ENCODE peak calls at places on chromosome 1, in ten cellular contexts. One of them, this sample, is unnamed.

GRCh38 chr1:4653796-4654715 is at the start of gene AJAP1:
- DNase-seq in left ventricle myocardium inferior: no peak
- DNase-seq in heart right ventricle: no peak
- DNase-seq in adrenal gland: no peak
- DNase-seq in K562: no peak
- DNase-seq in uterus: no peak
- DNase-seq in PC-3: no peak
- DNase-seq in A673: no peak
- DNase-seq in ascending aorta: no peak
- DNase-seq in kidney epithelial cell: no peak
- DNase-seq in this sample: no peak

GRCh38 chr1:221394011-221394544 is 347.8 kb downstream of the DUSP10 start:
- DNase-seq in left ventricle myocardium inferior: no peak
- DNase-seq in heart right ventricle: no peak
- DNase-seq in adrenal gland: peak; percentile 17
- DNase-seq in K562: no peak
- DNase-seq in uterus: no peak
- DNase-seq in PC-3: peak; percentile 86
- DNase-seq in A673: no peak
- DNase-seq in ascending aorta: no peak
- DNase-seq in kidney epithelial cell: peak; percentile 60
- DNase-seq in this sample: peak; percentile 85

GRCh38 chr1:175637917-175638316 is 105.5 kb downstream of the TNR start:
- DNase-seq in left ventricle myocardium inferior: no peak
- DNase-seq in heart right ventricle: no peak
- DNase-seq in adrenal gland: no peak
- DNase-seq in K562: no peak
- DNase-seq in uterus: no peak
- DNase-seq in PC-3: no peak
- DNase-seq in A673: no peak
- DNase-seq in ascending aorta: no peak
- DNase-seq in kidney epithelial cell: no peak
- DNase-seq in this sample: peak; percentile 1

GRCh38 chr1:89912073-89912472 is 82.8 kb upstream of the ZNF326 start:
- DNase-seq in left ventricle myocardium inferior: no peak
- DNase-seq in heart right ventricle: no peak
- DNase-seq in adrenal gland: no peak
- DNase-seq in K562: no peak
- DNase-seq in uterus: no peak
- DNase-seq in PC-3: no peak
- DNase-seq in A673: no peak
- DNase-seq in ascending aorta: no peak
- DNase-seq in kidney epithelial cell: no peak
- DNase-seq in this sample: no peak

GRCh38 chr1:15243275-15244043 is 3.6 kb upstream of the FHAD1 start:
- DNase-seq in left ventricle myocardium inferior: no peak
- DNase-seq in heart right ventricle: no peak
- DNase-seq in adrenal gland: no peak
- DNase-seq in K562: no peak
- DNase-seq in uterus: no peak
- DNase-seq in PC-3: no peak
- DNase-seq in A673: no peak
- DNase-seq in ascending aorta: no peak
- DNase-seq in kidney epithelial cell: no peak
- DNase-seq in this sample: no peak

GRCh38 chr1:227901906-227902640 is 45.7 kb downstream of the WNT9A start:
- DNase-seq in left ventricle myocardium inferior: peak; percentile 4
- DNase-seq in heart right ventricle: peak; percentile 5
- DNase-seq in adrenal gland: no peak
- DNase-seq in K562: peak; percentile 66
- DNase-seq in uterus: no peak
- DNase-seq in PC-3: peak; percentile 55
- DNase-seq in A673: no peak
- DNase-seq in ascending aorta: no peak
- DNase-seq in kidney epithelial cell: no peak
- DNase-seq in this sample: peak; percentile 16

GRCh38 chr1:171219751-171220385 is 28.4 kb upstream of the FMO1 start:
- DNase-seq in left ventricle myocardium inferior: no peak
- DNase-seq in heart right ventricle: no peak
- DNase-seq in adrenal gland: no peak
- DNase-seq in K562: no peak
- DNase-seq in uterus: no peak
- DNase-seq in PC-3: peak; percentile 34
- DNase-seq in A673: peak; percentile 68
- DNase-seq in ascending aorta: no peak
- DNase-seq in kidney epithelial cell: peak; percentile 79
- DNase-seq in this sample: peak; percentile 81

GRCh38 chr1:20640183-20640597 is 6.9 kb downstream of the PINK1 start:
- DNase-seq in left ventricle myocardium inferior: no peak
- DNase-seq in heart right ventricle: no peak
- DNase-seq in adrenal gland: no peak
- DNase-seq in K562: peak; percentile 71
- DNase-seq in uterus: peak; percentile 31
- DNase-seq in PC-3: peak; percentile 74
- DNase-seq in A673: peak; percentile 65
- DNase-seq in ascending aorta: no peak
- DNase-seq in kidney epithelial cell: no peak
- DNase-seq in this sample: peak; percentile 69

GRCh38 chr1:8418301-8418700 is 100.4 kb downstream of the SLC45A1 start:
- DNase-seq in left ventricle myocardium inferior: no peak
- DNase-seq in heart right ventricle: no peak
- DNase-seq in adrenal gland: no peak
- DNase-seq in K562: no peak
- DNase-seq in uterus: no peak
- DNase-seq in PC-3: no peak
- DNase-seq in A673: no peak
- DNase-seq in ascending aorta: no peak
- DNase-seq in kidney epithelial cell: no peak
- DNase-seq in this sample: no peak

DNA sequence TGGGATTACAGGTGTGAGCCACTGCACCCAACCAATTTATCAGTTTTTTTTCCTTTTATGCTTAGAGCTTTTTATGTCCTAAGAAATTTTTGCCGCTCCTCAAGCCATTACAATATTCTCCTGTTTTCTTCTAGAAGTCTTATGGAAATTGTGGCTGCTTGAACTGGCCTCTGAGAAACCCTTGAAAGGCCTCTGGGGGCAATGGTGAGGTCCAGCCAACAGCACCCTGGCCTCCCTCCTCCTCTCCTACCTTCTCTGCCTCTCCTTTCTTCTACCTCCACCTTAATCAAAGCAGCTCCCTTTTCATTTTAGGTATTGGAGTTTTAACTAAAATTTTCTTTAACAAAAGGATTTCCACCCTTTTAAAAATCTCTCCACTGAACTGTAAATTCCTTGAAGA is 24.5 kb upstream of the RGS16 start:
- DNase-seq in left ventricle myocardium inferior: no peak
- DNase-seq in heart right ventricle: no peak
- DNase-seq in adrenal gland: no peak
- DNase-seq in K562: no peak
- DNase-seq in uterus: no peak
- DNase-seq in PC-3: no peak
- DNase-seq in A673: no peak
- DNase-seq in ascending aorta: no peak
- DNase-seq in kidney epithelial cell: no peak
- DNase-seq in this sample: no peak
- TF ChIP-seq CTCF in left ventricle myocardium inferior: no peak
- TF ChIP-seq CTCF in heart right ventricle: no peak
- TF ChIP-seq CTCF in adrenal gland: no peak
- TF ChIP-seq CTCF in K562: no peak
- TF ChIP-seq CTCF in uterus: no peak
- TF ChIP-seq CTCF in PC-3: no peak
- TF ChIP-seq CTCF in A673: no peak
- TF ChIP-seq CTCF in ascending aorta: no peak
- TF ChIP-seq CTCF in kidney epithelial cell: no peak
- TF ChIP-seq CTCF in this sample: no peak

GRCh38 chr1:161367684-161368398 is at the start of gene CFAP126:
- DNase-seq in left ventricle myocardium inferior: peak; percentile 44
- DNase-seq in heart right ventricle: peak; percentile 35
- DNase-seq in adrenal gland: peak; percentile 72
- DNase-seq in K562: peak; percentile 73
- DNase-seq in uterus: no peak
- DNase-seq in PC-3: peak; percentile 73
- DNase-seq in A673: peak; percentile 77
- DNase-seq in ascending aorta: peak; percentile 64
- DNase-seq in kidney epithelial cell: peak; percentile 57
- DNase-seq in this sample: peak; percentile 87
- TF ChIP-seq CTCF in left ventricle myocardium inferior: peak; percentile 35
- TF ChIP-seq CTCF in heart right ventricle: peak; percentile 43
- TF ChIP-seq CTCF in adrenal gland: peak; percentile 66
- TF ChIP-seq CTCF in K562: no peak
- TF ChIP-seq CTCF in uterus: no peak
- TF ChIP-seq CTCF in PC-3: peak; percentile 56
- TF ChIP-seq CTCF in A673: peak; percentile 43
- TF ChIP-seq CTCF in ascending aorta: no peak
- TF ChIP-seq CTCF in kidney epithelial cell: no peak
- TF ChIP-seq CTCF in this sample: peak; percentile 21

DNA sequence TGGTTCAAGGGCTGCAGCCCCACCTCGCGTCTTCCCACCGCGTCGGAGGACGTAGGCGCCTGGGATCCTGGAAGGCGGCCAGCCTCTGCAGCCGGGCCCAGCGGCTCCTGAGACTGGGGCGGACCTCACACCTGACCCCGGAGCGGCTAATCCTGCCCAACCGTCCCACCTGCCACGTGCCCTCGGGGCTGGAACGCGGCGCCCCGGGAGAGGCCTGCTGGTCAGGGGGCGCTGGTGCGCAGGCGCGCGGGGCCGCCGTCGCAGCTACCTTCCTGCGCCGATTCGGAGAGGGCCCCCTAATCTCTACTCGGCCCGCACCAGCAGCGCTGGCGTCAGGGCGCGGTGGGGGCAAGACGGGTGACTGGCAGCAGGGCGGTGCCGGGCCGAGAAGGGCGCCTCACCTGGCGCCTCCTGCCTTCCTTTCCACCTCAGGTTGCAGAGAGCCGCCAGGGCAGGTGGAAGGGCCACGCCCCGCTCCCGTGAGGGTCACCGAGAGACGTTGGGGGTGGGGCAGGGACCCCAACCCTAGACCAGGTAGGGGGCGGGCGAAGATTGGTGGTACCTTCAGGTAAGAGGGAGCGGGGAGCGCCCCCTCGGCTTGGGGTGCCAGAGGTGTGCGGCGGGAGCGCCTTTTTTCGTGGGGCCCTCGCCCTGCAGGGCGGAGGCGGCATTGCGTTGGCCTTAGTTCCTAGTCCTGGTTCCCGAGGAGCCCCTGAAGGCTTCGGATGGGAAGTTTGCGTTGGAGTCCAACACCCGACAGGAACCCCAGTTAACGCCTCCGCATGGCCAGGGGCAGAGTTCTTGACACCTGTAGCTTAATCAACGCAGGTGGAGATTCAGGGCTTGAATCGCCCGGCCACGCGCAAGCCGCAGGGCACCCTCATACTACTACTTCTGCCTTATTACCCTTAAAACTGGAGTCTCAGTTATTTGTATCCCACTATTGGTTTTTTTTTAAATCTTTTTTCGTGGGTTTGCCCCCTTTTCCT is at the start of gene TDRD5:
- DNase-seq in left ventricle myocardium inferior: no peak
- DNase-seq in heart right ventricle: no peak
- DNase-seq in adrenal gland: peak; percentile 30
- DNase-seq in K562: peak; percentile 41
- DNase-seq in uterus: no peak
- DNase-seq in PC-3: no peak
- DNase-seq in A673: peak; percentile 31
- DNase-seq in ascending aorta: no peak
- DNase-seq in kidney epithelial cell: no peak
- DNase-seq in this sample: no peak
- TF ChIP-seq CTCF in left ventricle myocardium inferior: no peak
- TF ChIP-seq CTCF in heart right ventricle: no peak
- TF ChIP-seq CTCF in adrenal gland: no peak
- TF ChIP-seq CTCF in K562: no peak
- TF ChIP-seq CTCF in uterus: no peak
- TF ChIP-seq CTCF in PC-3: no peak
- TF ChIP-seq CTCF in A673: peak; percentile 12
- TF ChIP-seq CTCF in ascending aorta: no peak
- TF ChIP-seq CTCF in kidney epithelial cell: no peak
- TF ChIP-seq CTCF in this sample: no peak

GRCh38 chr1:7207875-7208646 is 422.8 kb downstream of the CAMTA1 start:
- DNase-seq in left ventricle myocardium inferior: no peak
- DNase-seq in heart right ventricle: peak; percentile 24
- DNase-seq in adrenal gland: peak; percentile 56
- DNase-seq in K562: peak; percentile 66
- DNase-seq in uterus: no peak
- DNase-seq in PC-3: peak; percentile 84
- DNase-seq in A673: peak; percentile 84
- DNase-seq in ascending aorta: no peak
- DNase-seq in kidney epithelial cell: peak; percentile 39
- DNase-seq in this sample: peak; percentile 52
- TF ChIP-seq CTCF in left ventricle myocardium inferior: peak; percentile 79
- TF ChIP-seq CTCF in heart right ventricle: peak; percentile 70
- TF ChIP-seq CTCF in adrenal gland: peak; percentile 78
- TF ChIP-seq CTCF in K562: peak; percentile 91
- TF ChIP-seq CTCF in uterus: no peak
- TF ChIP-seq CTCF in PC-3: peak; percentile 86
- TF ChIP-seq CTCF in A673: peak; percentile 91
- TF ChIP-seq CTCF in ascending aorta: no peak
- TF ChIP-seq CTCF in kidney epithelial cell: peak; percentile 85
- TF ChIP-seq CTCF in this sample: peak; percentile 52

DNA sequence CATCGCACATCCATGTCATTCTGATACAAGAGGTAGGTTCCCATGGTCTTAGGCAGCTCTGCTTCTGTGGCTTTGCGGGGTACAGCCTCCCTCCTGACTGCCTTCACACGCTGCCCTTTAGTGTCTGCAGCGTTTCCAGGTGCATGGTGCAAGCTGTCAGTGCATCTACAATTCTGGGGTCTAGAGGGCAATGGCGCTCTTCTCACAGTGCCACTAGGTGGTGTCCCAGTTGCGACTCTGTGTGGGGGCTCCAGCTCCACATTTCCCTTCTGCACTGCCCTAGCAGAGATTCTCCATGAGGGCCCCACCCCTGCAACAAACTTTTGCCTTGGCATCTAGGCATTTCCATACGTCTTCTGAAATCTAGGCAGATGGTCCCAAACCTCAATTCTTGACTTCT is 138.2 kb upstream of the BRINP3 start:
- DNase-seq in left ventricle myocardium inferior: no peak
- DNase-seq in heart right ventricle: no peak
- DNase-seq in adrenal gland: no peak
- DNase-seq in K562: no peak
- DNase-seq in uterus: no peak
- DNase-seq in PC-3: peak; percentile 26
- DNase-seq in A673: no peak
- DNase-seq in ascending aorta: no peak
- DNase-seq in kidney epithelial cell: no peak
- DNase-seq in this sample: no peak
- TF ChIP-seq CTCF in left ventricle myocardium inferior: no peak
- TF ChIP-seq CTCF in heart right ventricle: no peak
- TF ChIP-seq CTCF in adrenal gland: no peak
- TF ChIP-seq CTCF in K562: no peak
- TF ChIP-seq CTCF in uterus: no peak
- TF ChIP-seq CTCF in PC-3: peak; percentile 47
- TF ChIP-seq CTCF in A673: peak; percentile 11
- TF ChIP-seq CTCF in ascending aorta: no peak
- TF ChIP-seq CTCF in kidney epithelial cell: no peak
- TF ChIP-seq CTCF in this sample: no peak

DNA sequence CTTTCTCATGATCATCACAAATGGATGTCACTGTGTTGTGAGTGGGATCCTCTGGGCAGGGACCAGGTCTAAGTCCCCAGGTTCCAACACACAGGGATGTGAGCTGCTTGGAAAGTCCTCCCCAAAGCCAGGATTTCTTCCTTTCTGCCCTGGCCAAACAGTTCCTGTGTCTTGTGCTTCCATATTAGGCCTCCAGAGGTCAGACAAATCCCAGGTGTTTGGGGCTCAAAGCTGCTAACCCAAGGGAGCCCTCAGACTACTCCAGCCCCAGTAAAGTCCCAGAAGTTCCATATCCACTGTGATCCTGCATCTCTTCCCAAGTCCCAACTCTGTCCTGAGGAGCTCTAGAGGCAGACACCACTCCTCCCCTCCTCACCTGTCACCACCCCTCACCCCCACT is 27.7 kb upstream of the MAGOH start:
- DNase-seq in left ventricle myocardium inferior: no peak
- DNase-seq in heart right ventricle: no peak
- DNase-seq in adrenal gland: no peak
- DNase-seq in K562: no peak
- DNase-seq in uterus: no peak
- DNase-seq in PC-3: peak; percentile 50
- DNase-seq in A673: peak; percentile 27
- DNase-seq in ascending aorta: no peak
- DNase-seq in kidney epithelial cell: no peak
- DNase-seq in this sample: peak; percentile 10
- TF ChIP-seq CTCF in left ventricle myocardium inferior: peak; percentile 18
- TF ChIP-seq CTCF in heart right ventricle: peak; percentile 11
- TF ChIP-seq CTCF in adrenal gland: no peak
- TF ChIP-seq CTCF in K562: peak; percentile 45
- TF ChIP-seq CTCF in uterus: no peak
- TF ChIP-seq CTCF in PC-3: peak; percentile 57
- TF ChIP-seq CTCF in A673: peak; percentile 25
- TF ChIP-seq CTCF in ascending aorta: no peak
- TF ChIP-seq CTCF in kidney epithelial cell: peak; percentile 13
- TF ChIP-seq CTCF in this sample: peak; percentile 29

This sample was measured in fibroblast of pulmonary artery.